ENCODE peak calls at places on chromosomes 5 and 9, in seven cellular contexts. R is neuronal stem cell, C is IMR-90, F is mesenchymal stem cell, Y is mesendoderm, W is H9, T is H1. A is an unnamed sample.

GRCh38 chr5:81856948-81857928 is 106.3 kb upstream of the SSBP2 start:
- DNase-seq in R (no peak), C (no peak), F (no peak), Y (peak), W (peak), T (peak), A (no peak)

GRCh38 chr9:91419222-91420191 is 4.1 kb downstream of the NFIL3 start:
- DNase-seq in R (no peak), C (peak), F (peak), Y (peak), W (no peak), T (no peak), A (peak)

GRCh38 chr9:130707225-130707976 is 13.8 kb downstream of the EXOSC2 start:
- DNase-seq in R (peak), C (peak), F (peak), Y (peak), W (peak), T (peak), A (peak)

GRCh38 chr5:1362242-1363015 is 17.5 kb upstream of the CLPTM1L start:
- DNase-seq in R (no peak), C (no peak), F (no peak), Y (no peak), W (no peak), T (no peak), A (no peak)

GRCh38 chr5:54073735-54074134 is 236.6 kb downstream of the ARL15 start:
- DNase-seq in R (no peak), C (no peak), F (no peak), Y (peak), W (no peak), T (no peak), A (peak)

GRCh38 chr5:84724683-84725082 is 340.0 kb upstream of the EDIL3 start:
- DNase-seq in R (no peak), C (peak), F (peak), Y (no peak), W (no peak), T (no peak), A (no peak)

GRCh38 chr9:29214162-29214520 is 1640.9 kb upstream of the C9orf72 start:
- DNase-seq in R (no peak), C (no peak), F (peak), Y (peak), W (peak), T (peak), A (no peak)

GRCh38 chr5:79547429-79547822 is 33.5 kb upstream of the HOMER1 start:
- DNase-seq in R (no peak), C (no peak), F (peak), Y (no peak), W (no peak), T (no peak), A (peak)

GRCh38 chr9:68530618-68531017 is 10.1 kb downstream of the TMEM252 start:
- DNase-seq in R (no peak), C (peak), F (peak), Y (peak), W (peak), T (no peak), A (peak)

GRCh38 chr5:132279801-132280200 is 14.4 kb upstream of the SLC22A4 start:
- DNase-seq in R (no peak), C (no peak), F (no peak), Y (no peak), W (no peak), T (no peak), A (no peak)

GRCh38 chr5:120938604-120939003 is 474.5 kb downstream of the PRR16 start:
- DNase-seq in R (no peak), C (no peak), F (no peak), Y (no peak), W (no peak), T (no peak), A (no peak)

GRCh38 chr5:97534166-97534565 is 351.1 kb upstream of the RIOK2 start:
- DNase-seq in R (peak), C (peak), F (peak), Y (peak), W (peak), T (no peak), A (peak)

GRCh38 chr5:59588922-59589321 is 304.6 kb downstream of the PDE4D start:
- DNase-seq in R (no peak), C (no peak), F (peak), Y (no peak), W (no peak), T (no peak), A (no peak)

GRCh38 chr5:59584858-59585846 is 308.4 kb downstream of the PDE4D start:
- DNase-seq in R (no peak), C (no peak), F (no peak), Y (no peak), W (no peak), T (no peak), A (no peak)

GRCh38 chr5:59587489-59588337 is 305.8 kb downstream of the PDE4D start:
- DNase-seq in R (peak), C (peak), F (peak), Y (peak), W (peak), T (peak), A (no peak)

GRCh38 chr5:59583810-59584562 is 309.5 kb downstream of the PDE4D start:
- DNase-seq in R (no peak), C (no peak), F (no peak), Y (no peak), W (no peak), T (no peak), A (no peak)

GRCh38 chr5:59586811-59587340 is 306.6 kb downstream of the PDE4D start:
- DNase-seq in R (no peak), C (no peak), F (no peak), Y (no peak), W (no peak), T (no peak), A (no peak)
- H2BK5ac ChIP-seq in R (no peak), C (no peak), F (no peak), Y (peak), W (no peak), T (no peak), A (no peak)

GRCh38 chr5:78002690-78003089 is 226.6 kb upstream of the TBCA start:
- DNase-seq in R (no peak), C (no peak), F (no peak), Y (no peak), W (no peak), T (no peak), A (no peak)
- H4K8ac ChIP-seq in R (no peak), C (no peak), F (no peak), Y (no peak), W (no peak), T (no peak), A (no peak)

GRCh38 chr5:175811594-175811993 is 59.8 kb upstream of the CPLX2 start:
- DNase-seq in R (no peak), C (no peak), F (no peak), Y (no peak), W (no peak), T (no peak), A (no peak)
- H2BK5ac ChIP-seq in R (no peak), C (no peak), F (no peak), Y (no peak), W (no peak), T (no peak), A (no peak)

DNA sequence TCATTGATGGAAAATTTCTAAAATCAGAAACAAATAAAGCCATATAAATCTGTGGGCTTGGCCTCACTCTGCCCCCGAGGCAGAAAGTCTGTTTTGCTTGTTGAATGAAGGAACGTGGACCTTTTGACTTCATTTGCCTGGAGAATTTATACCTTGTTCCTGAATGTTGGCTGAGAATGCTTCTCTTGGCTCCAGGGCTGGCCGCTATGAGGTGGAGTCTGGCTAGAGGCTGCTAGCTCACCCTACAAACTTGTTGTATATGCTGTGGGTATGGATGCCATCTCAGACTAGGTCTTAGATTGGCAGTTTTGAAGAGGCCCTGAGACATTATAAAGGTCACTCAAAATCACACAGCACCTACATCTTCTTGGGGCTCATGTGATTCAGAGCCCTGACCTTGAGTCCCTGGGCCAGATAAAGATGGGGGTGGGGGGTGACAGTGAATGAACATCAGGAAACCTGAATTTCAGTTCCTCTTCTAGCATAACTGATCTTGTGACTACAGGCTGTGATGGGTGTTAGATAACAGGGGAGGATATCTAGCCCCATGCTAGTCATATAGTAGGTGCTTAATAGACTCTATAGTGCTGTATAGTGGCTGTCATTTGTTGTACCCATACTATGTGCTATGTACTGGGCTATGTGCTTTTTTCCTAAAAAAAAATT is 2.8 kb downstream of the GM2A start:
- DNase-seq in R (no peak), C (no peak), F (no peak), Y (no peak), W (no peak), T (no peak), A (peak)
- H4K8ac ChIP-seq in R (no peak), C (no peak), F (no peak), Y (no peak), W (no peak), T (no peak), A (no peak)

GRCh38 chr9:87497604-87498045 is at the start of gene DAPK1:
- DNase-seq in R (peak), C (no peak), F (peak), Y (peak), W (peak), T (peak), A (peak)

GRCh38 chr9:87492642-87493041 is 5.0 kb upstream of the DAPK1 start:
- DNase-seq in R (no peak), C (no peak), F (no peak), Y (no peak), W (no peak), T (no peak), A (no peak)

GRCh38 chr9:87497080-87497603 is 525 bp upstream of the DAPK1 start:
- DNase-seq in R (no peak), C (no peak), F (no peak), Y (no peak), W (peak), T (no peak), A (no peak)

GRCh38 chr9:87498046-87498815 is 564 bp downstream of the DAPK1 start:
- DNase-seq in R (peak), C (no peak), F (peak), Y (peak), W (peak), T (peak), A (peak)

GRCh38 chr9:87494970-87495471 is 2.6 kb upstream of the DAPK1 start:
- DNase-seq in R (no peak), C (no peak), F (no peak), Y (no peak), W (no peak), T (no peak), A (no peak)
- H2BK5ac ChIP-seq in R (no peak), C (no peak), F (no peak), Y (no peak), W (no peak), T (no peak), A (no peak)

DNA sequence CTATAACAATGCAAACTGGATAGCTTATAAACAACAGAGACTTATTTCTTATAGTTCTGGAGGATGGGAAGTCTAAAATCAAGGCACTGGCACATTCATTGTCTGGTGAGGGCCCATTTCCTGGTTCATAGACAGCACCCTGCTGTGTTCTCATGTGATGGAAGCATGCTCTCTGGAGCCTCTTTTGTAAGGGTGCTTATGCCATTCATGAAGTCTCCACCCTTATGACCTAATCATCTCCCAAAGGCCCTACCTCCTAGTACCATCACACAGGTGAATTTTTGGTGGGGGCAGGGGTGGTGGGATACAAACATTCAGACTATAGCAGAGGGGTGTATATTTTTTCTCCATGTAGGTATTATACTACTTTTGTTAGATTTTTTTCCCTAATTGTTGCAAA is 92.4 kb downstream of the UNC13B start:
- DNase-seq in R (no peak), C (no peak), F (no peak), Y (peak), W (no peak), T (no peak), A (no peak)
- H4K8ac ChIP-seq in R (no peak), C (no peak), F (no peak), Y (no peak), W (no peak), T (no peak), A (no peak)

DNA sequence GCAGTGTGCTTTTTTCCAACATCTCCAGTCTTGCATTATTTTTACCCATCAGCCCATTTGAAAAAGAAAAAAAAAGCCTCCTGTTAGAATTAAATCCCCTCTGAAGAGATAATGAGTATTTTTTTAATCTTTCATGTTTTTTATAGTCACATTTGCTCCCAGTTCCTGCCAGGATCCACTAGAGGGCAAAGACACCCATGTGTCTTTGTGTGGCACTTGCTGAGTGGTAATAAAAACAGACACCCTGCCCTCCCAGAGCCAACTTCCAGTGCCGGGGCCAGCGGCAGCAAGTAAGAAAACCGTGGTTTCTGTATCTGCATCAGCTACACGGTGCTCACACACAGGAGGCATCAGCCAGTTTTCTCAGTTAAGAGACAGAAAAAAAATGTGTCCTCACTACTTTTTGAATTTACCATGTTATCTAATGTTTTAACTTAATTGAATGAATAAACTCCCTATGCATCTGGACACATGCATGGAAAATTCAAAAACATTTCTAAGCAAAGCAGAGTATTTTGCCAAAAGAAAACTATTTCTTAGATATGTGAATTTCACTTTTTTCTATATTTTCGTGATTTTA is 70.2 kb upstream of the PLEKHG4B start:
- DNase-seq in R (no peak), C (peak), F (no peak), Y (no peak), W (no peak), T (no peak), A (no peak)
- H2BK5ac ChIP-seq in R (no peak), C (no peak), F (no peak), Y (no peak), W (no peak), T (no peak), A (no peak)

GRCh38 chr5:142598338-142598700 is 87.6 kb downstream of the FGF1 start:
- DNase-seq in R (no peak), C (no peak), F (no peak), Y (no peak), W (no peak), T (no peak), A (no peak)
- H4K8ac ChIP-seq in R (no peak), C (no peak), F (no peak), Y (no peak), W (no peak), T (no peak), A (no peak)

GRCh38 chr5:17241635-17242034 is 24.2 kb downstream of the BASP1 start:
- DNase-seq in R (no peak), C (no peak), F (no peak), Y (no peak), W (no peak), T (peak), A (no peak)

GRCh38 chr5:17240487-17240886 is 23.1 kb downstream of the BASP1 start:
- DNase-seq in R (no peak), C (no peak), F (no peak), Y (no peak), W (no peak), T (no peak), A (no peak)

GRCh38 chr5:17238521-17239041 is 21.1 kb downstream of the BASP1 start:
- DNase-seq in R (no peak), C (peak), F (peak), Y (no peak), W (no peak), T (no peak), A (no peak)

GRCh38 chr5:17239953-17240352 is 22.5 kb downstream of the BASP1 start:
- DNase-seq in R (no peak), C (no peak), F (no peak), Y (no peak), W (no peak), T (peak), A (no peak)

DNA sequence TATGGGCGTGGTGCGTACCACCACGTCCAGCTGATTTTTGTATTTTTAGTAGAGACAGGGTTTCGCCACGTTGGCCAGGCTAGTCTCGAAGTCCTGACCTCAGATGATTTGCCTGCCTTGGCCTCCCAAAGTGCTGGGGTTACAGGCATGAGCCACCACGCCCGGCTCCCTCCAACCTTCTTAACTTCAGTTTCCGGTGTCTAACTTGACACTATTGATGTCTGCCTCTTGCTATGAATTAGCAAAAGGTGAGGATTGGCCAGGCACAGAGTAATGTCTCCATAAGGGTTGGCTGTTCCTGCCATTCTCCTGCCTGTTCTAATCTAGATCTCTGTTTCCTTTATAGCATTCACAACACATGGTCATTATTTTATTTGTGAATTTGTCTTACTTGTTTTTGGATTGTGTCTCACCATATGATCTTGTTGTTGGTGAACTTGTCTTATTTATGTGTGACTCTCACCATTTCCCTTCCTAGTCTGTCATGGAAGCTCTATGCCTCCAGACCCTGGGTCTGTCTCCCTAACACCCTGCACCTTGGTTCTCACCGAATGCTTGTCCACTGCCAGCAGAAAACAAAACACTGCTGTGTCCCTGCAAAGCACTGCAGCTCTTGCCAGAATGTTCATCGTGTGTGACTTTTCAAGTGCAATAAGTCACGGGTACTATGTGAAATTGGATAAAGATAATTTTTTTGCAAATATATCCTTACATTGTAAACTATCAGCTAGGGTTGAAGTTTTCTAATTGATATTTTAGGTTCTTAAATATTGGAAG is 26.0 kb downstream of the BASP1 start:
- DNase-seq in R (no peak), C (no peak), F (no peak), Y (no peak), W (no peak), T (no peak), A (no peak)
- H2BK5ac ChIP-seq in R (no peak), C (peak), F (no peak), Y (no peak), W (no peak), T (no peak), A (peak)

DNA sequence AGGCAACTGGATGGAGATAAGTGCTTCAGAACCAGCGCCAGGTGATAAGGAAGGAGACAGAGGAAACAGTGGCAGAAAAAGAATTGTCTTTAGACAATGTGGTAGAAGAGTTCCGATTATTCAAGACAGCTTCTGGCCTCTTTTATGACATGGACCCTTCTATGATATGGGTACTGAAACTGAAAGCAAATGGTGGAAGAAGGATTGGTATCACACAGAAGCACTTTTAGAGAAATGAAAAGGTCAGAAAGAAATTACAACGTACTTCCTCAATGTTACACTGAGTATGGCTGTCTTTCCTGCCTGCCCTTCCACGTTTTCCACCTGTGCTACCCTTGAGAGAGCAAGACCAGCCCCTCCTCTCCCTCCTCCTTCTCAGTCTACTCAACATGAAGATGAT is 959.3 kb downstream of the DNAH5 start:
- DNase-seq in R (no peak), C (no peak), F (no peak), Y (no peak), W (no peak), T (no peak), A (no peak)
- H4K8ac ChIP-seq in R (no peak), C (no peak), F (no peak), Y (no peak), W (no peak), T (no peak), A (no peak)